ENCODE peak calls at places on chromosomes 6 and 20, in eight cellular contexts. M, H, B, R, P, L, U and I are unnamed samples.

GRCh38 chr6:139903411-139904157 is 529.1 kb upstream of the CITED2 start:
- DNase-seq in M (no peak), H (no peak), B (no peak), R (peak; percentile 92), P (no peak), L (no peak), U (no peak), I (peak; percentile 52)

GRCh38 chr6:110315856-110316398 is 42.2 kb downstream of the METTL24 start:
- DNase-seq in M (no peak), H (no peak), B (no peak), R (no peak), P (no peak), L (no peak), U (no peak), I (peak; percentile 30)

GRCh38 chr6:141824258-141824795 is 308.4 kb upstream of the GJE1 start:
- DNase-seq in M (no peak), H (no peak), B (no peak), R (no peak), P (no peak), L (no peak), U (no peak), I (no peak)

GRCh38 chr20:52001999-52002666 is 189.4 kb downstream of the ZFP64 start:
- DNase-seq in M (peak; percentile 3), H (no peak), B (peak; percentile 25), R (peak; percentile 71), P (no peak), L (peak; percentile 51), U (peak; percentile 54), I (peak; percentile 21)

GRCh38 chr6:148177589-148178233 is 164.9 kb upstream of the SASH1 start:
- DNase-seq in M (peak; percentile 31), H (no peak), B (peak; percentile 6), R (no peak), P (peak; percentile 73), L (peak; percentile 87), U (peak; percentile 36), I (peak; percentile 52)

GRCh38 chr6:35786810-35787209 is 6.0 kb downstream of the CLPSL1 start:
- DNase-seq in M (no peak), H (no peak), B (no peak), R (no peak), P (peak; percentile 48), L (no peak), U (no peak), I (no peak)

GRCh38 chr6:100217641-100218040 is 223.6 kb upstream of the MCHR2 start:
- DNase-seq in M (no peak), H (no peak), B (no peak), R (no peak), P (peak; percentile 27), L (no peak), U (no peak), I (no peak)

GRCh38 chr20:60372822-60373221 is 414.6 kb downstream of the CDH26 start:
- DNase-seq in M (no peak), H (no peak), B (no peak), R (peak; percentile 73), P (no peak), L (no peak), U (no peak), I (no peak)

GRCh38 chr20:34190679-34191090 is 50.5 kb upstream of the ASIP start:
- DNase-seq in M (peak; percentile 67), H (peak; percentile 78), B (peak; percentile 76), R (peak; percentile 57), P (peak; percentile 93), L (peak; percentile 92), U (peak; percentile 84), I (peak; percentile 88)

GRCh38 chr20:54891907-54892306 is 416.5 kb downstream of the DOK5 start:
- DNase-seq in M (no peak), H (no peak), B (no peak), R (no peak), P (no peak), L (no peak), U (no peak), I (no peak)

GRCh38 chr6:11650297-11650696 is 112.7 kb downstream of the TMEM170B start:
- DNase-seq in M (no peak), H (peak; percentile 65), B (no peak), R (no peak), P (peak; percentile 56), L (peak; percentile 90), U (no peak), I (no peak)

GRCh38 chr6:108966855-108967755 is 118.9 kb downstream of the ARMC2 start:
- DNase-seq in M (peak; percentile 7), H (peak; percentile 77), B (no peak), R (no peak), P (peak; percentile 43), L (peak; percentile 60), U (peak; percentile 47), I (peak; percentile 55)

GRCh38 chr6:73452107-73452461 is at the start of gene CGAS:
- DNase-seq in M (no peak), H (peak; percentile 79), B (peak; percentile 47), R (peak; percentile 89), P (peak; percentile 83), L (peak; percentile 81), U (no peak), I (peak; percentile 37)

GRCh38 chr6:106275692-106276091 is 49.9 kb downstream of the ATG5 start:
- DNase-seq in M (no peak), H (no peak), B (no peak), R (no peak), P (peak; percentile 47), L (peak; percentile 5), U (no peak), I (no peak)

GRCh38 chr6:72446427-72446826 is 175.4 kb upstream of the KCNQ5 start:
- DNase-seq in M (no peak), H (no peak), B (no peak), R (no peak), P (peak; percentile 43), L (peak; percentile 4), U (no peak), I (peak; percentile 7)

GRCh38 chr6:41690541-41691330 is 44.7 kb downstream of the TFEB start:
- DNase-seq in M (no peak), H (no peak), B (no peak), R (no peak), P (no peak), L (no peak), U (no peak), I (no peak)

GRCh38 chr6:1388927-1389790 is at the start of gene FOXF2:
- DNase-seq in M (no peak), H (no peak), B (no peak), R (no peak), P (peak; percentile 77), L (peak; percentile 83), U (no peak), I (peak; percentile 69)

DNA sequence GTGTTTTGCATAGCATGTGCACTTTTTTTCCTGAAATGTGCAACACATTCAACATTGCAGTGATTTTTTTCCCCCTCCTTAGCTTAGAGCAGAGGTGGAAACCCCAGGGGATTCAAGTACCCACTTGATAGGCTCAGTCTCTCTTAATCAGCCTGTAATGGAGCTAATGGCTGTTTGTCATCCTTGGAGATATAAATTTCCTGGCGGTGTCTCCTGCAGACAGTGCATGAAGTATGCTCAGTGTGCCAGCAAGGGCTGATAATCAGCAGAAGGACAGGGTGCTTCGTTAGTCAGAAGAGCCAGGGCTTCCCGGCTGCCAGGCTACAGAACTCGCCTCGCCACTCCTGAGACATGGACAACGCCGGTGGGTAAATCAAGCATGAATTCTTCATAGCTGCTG is 69.8 kb upstream of the PHACTR2 start:
- DNase-seq in M (no peak), H (no peak), B (no peak), R (no peak), P (no peak), L (peak; percentile 8), U (no peak), I (no peak)
- H3K4me3 ChIP-seq in M (no peak overlapping the region), H (no peak overlapping the region), B (no peak overlapping the region), R (no peak overlapping the region), P (no peak overlapping the region), L (no peak overlapping the region), U (no peak overlapping the region), I (no peak overlapping the region)

GRCh38 chr20:23656372-23656771 is 18.6 kb upstream of the CST3 start:
- DNase-seq in M (no peak), H (no peak), B (no peak), R (no peak), P (no peak), L (no peak), U (no peak), I (no peak)
- H3K4me2 ChIP-seq in M (no peak overlapping the region), H (no peak overlapping the region), B (no peak overlapping the region), R (no peak overlapping the region), P (no peak overlapping the region), L (no peak overlapping the region), U (no peak overlapping the region), I (no peak overlapping the region)

DNA sequence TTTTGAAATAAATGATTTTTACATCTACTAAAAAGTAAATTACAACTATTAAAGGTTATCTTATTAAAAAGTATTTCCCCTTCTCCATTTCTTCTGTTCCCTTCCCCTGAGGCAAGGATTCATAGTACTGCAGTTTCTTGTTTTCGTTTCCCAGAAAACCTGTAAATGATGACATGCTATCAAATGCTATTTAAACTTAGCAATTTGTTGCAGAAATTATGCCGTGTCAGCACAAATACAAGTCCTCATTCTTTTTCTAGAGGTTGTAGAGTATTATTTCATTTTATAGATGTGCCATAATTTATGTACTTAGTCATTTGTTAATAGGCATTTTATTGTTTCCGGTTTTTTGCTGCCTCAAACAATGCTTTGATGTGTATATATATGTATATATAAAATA is 268.4 kb downstream of the PLCB1 start:
- DNase-seq in M (no peak), H (no peak), B (no peak), R (no peak), P (no peak), L (no peak), U (no peak), I (no peak)
- H3K9me2 ChIP-seq in M (no peaks in the 10 kb centered on the region), H (no peaks in the 10 kb centered on the region), B (no peaks in the 10 kb centered on the region), R (no peaks in the 10 kb centered on the region), P (no peaks in the 10 kb centered on the region), L (no peaks in the 10 kb centered on the region), U (no peaks in the 10 kb centered on the region), I (no peaks in the 10 kb centered on the region)

GRCh38 chr6:113339173-113339572 is 518.0 kb upstream of the MARCKS start:
- DNase-seq in M (no peak), H (no peak), B (no peak), R (no peak), P (no peak), L (peak; percentile 27), U (no peak), I (no peak)

GRCh38 chr6:113340371-113340770 is 516.8 kb upstream of the MARCKS start:
- DNase-seq in M (no peak), H (no peak), B (no peak), R (no peak), P (no peak), L (no peak), U (no peak), I (no peak)

GRCh38 chr6:113344969-113345368 is 512.2 kb upstream of the MARCKS start:
- DNase-seq in M (no peak), H (no peak), B (no peak), R (no peak), P (peak; percentile 44), L (no peak), U (no peak), I (no peak)

GRCh38 chr6:113347420-113347819 is 509.7 kb upstream of the MARCKS start:
- DNase-seq in M (no peak), H (no peak), B (no peak), R (no peak), P (peak; percentile 58), L (no peak), U (no peak), I (no peak)

DNA sequence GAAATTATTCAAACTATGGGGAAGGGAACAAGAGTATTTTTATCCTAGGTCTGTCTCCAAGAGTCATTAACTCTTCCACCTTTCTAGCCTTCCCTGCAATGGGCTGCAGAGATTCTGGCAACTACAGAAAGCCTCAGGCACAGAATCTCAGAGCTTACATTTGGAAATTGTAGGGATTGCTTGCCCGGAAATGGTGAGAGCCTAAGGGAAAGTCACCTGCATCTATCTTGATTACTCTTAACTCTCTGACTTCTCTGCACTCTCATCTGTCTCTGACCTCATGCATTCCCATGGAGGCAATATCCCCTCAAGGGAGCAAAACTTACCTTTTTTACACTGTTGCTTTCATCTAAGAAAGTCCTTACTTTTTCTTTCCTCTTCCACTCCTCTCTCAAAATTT is 513.2 kb upstream of the MARCKS start:
- DNase-seq in M (no peak), H (no peak), B (no peak), R (no peak), P (no peak), L (no peak), U (no peak), I (no peak)
- H3K4me3 ChIP-seq in M (no peak overlapping the region), H (no peak overlapping the region), B (no peak overlapping the region), R (no peak overlapping the region), P (no peak overlapping the region), L (no peak overlapping the region), U (no peak overlapping the region), I (no peak overlapping the region)